ENCODE peak calls at places on chromosomes 5 and 9, in ten cellular contexts. K is SK-N-SH, G is body of pancreas, B is esophagus squamous epithelium, Z is neuronal stem cell, S is lower lobe of right lung, J is fibroblast of lung, A is mammary epithelial cell, L is psoas muscle, T is IMR-90. D is an unnamed sample.

GRCh38 chr5:60066502-60066901 is 173.0 kb upstream of the PDE4D start:
- DNase-seq in K (no peak), G (no peak), B (no peak), Z (no peak), S (no peak), J (peak; percentile 81), A (no peak), L (no peak), T (peak; percentile 1), D (no peak)

GRCh38 chr9:93081931-93082330 is 14.1 kb upstream of the CARD19 start:
- DNase-seq in K (no peak), G (no peak), B (no peak), Z (no peak), S (no peak), J (peak; percentile 92), A (no peak), L (no peak), T (peak; percentile 85), D (no peak)

GRCh38 chr5:96254980-96255681 is 177.9 kb downstream of the PCSK1 start:
- DNase-seq in K (no peak), G (peak; percentile 24), B (no peak), Z (no peak), S (no peak), J (peak; percentile 98), A (peak; percentile 61), L (no peak), T (peak; percentile 94), D (no peak)

GRCh38 chr5:54577542-54577941 is 60.0 kb downstream of the SNX18 start:
- DNase-seq in K (no peak), G (no peak), B (no peak), Z (no peak), S (no peak), J (no peak), A (no peak), L (no peak), T (no peak), D (no peak)

GRCh38 chr5:32131604-32132003 is 42.5 kb downstream of the GOLPH3 start:
- DNase-seq in K (no peak), G (no peak), B (no peak), Z (no peak), S (no peak), J (no peak), A (no peak), L (no peak), T (no peak), D (no peak)

GRCh38 chr5:100516285-100516684 is 18.9 kb upstream of the FAM174A start:
- DNase-seq in K (no peak), G (no peak), B (no peak), Z (no peak), S (no peak), J (no peak), A (no peak), L (no peak), T (no peak), D (no peak)

GRCh38 chr5:179209359-179210150 is 135.7 kb downstream of the ADAMTS2 start:
- DNase-seq in K (no peak), G (no peak), B (no peak), Z (no peak), S (no peak), J (peak; percentile 72), A (no peak), L (no peak), T (peak; percentile 74), D (no peak)

GRCh38 chr9:81237565-81238231 is 451.6 kb downstream of the TLE1 start:
- DNase-seq in K (no peak), G (no peak), B (no peak), Z (no peak), S (no peak), J (no peak), A (no peak), L (no peak), T (peak; percentile 77), D (no peak)

GRCh38 chr9:120109242-120109641 is 470.7 kb downstream of the CDK5RAP2 start:
- DNase-seq in K (peak; percentile 50), G (no peak), B (no peak), Z (peak; percentile 37), S (no peak), J (no peak), A (peak; percentile 1), L (no peak), T (no peak), D (no peak)

GRCh38 chr9:116476935-116477381 is 210.1 kb upstream of the TRIM32 start:
- DNase-seq in K (no peak), G (no peak), B (no peak), Z (no peak), S (no peak), J (no peak), A (no peak), L (no peak), T (no peak), D (no peak)

GRCh38 chr5:54443264-54443663 is 12.2 kb upstream of the HSPB3 start:
- DNase-seq in K (peak; percentile 40), G (no peak), B (no peak), Z (no peak), S (no peak), J (peak; percentile 25), A (peak; percentile 2), L (no peak), T (peak; percentile 63), D (no peak)

GRCh38 chr9:91395553-91396470 is 27.8 kb downstream of the NFIL3 start:
- DNase-seq in K (no peak), G (no peak), B (no peak), Z (no peak), S (no peak), J (peak; percentile 95), A (peak; percentile 85), L (no peak), T (peak; percentile 93), D (no peak)

DNA sequence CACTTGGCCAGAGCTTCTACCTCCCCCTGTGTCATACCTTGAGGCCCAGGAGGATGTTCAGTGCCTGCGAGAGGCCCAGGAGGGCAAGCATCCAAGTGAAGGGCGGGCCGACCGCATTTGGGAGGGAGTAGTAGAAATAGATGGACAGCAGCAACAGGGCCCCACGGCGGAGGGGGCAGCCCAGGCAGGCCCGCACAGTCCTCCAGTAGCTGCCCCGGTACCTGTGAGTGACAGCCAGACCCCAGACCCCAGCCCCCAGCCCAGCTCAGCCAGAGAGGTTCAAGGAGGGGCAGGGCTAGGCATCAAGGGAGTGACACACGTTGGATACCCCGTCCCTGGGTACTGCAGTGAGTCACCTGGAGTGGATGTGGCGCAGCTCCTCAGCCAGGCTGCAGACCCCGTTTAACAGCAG is 1.4 kb downstream of the STING1 start:
- DNase-seq in K (peak; percentile 11), G (no peak), B (no peak), Z (no peak), S (peak; percentile 70), J (no peak), A (no peak), L (peak; percentile 49), T (no peak), D (no peak)
- H3K4me1 ChIP-seq in K (peaks cover 14% of the 10 kb centered on the region), G (peaks cover 9% of the 10 kb centered on the region), B (peaks cover 38% of the 10 kb centered on the region), Z (peaks cover 5% of the 10 kb centered on the region), S (peaks cover 52% of the 10 kb centered on the region), J (peaks cover 8% of the 10 kb centered on the region), A (peaks cover 22% of the 10 kb centered on the region), L (no peaks in the 10 kb centered on the region), T (peaks cover 14% of the 10 kb centered on the region), D (peaks cover 24% of the 10 kb centered on the region)

DNA sequence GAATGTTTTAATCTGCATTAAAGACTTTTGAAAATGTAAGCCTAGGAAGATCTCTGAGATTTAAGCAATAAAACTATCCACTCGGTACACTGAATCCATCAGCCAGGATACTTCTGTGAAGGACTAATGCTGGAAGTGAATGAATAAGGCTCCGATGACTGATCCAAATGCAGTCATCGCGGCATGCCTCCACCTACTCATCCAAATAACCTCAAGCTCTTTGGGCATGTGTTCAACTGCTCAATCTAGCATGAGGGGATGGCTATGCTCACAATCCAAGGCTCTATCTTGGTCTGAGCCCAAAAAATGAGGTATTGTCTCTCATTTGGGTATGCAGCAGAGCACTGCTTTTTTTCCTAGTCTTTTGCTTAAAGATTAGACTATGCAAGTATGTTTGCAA is 19.2 kb downstream of the MARCHF3 start:
- DNase-seq in K (no peak), G (no peak), B (no peak), Z (no peak), S (no peak), J (peak; percentile 99), A (peak; percentile 84), L (no peak), T (peak; percentile 97), D (no peak)
- H3K4me1 ChIP-seq in K (peaks cover 2% of the 10 kb centered on the region), G (no peaks in the 10 kb centered on the region), B (no peaks in the 10 kb centered on the region), Z (no peaks in the 10 kb centered on the region), S (peaks cover 11% of the 10 kb centered on the region), J (peaks cover 9% of the 10 kb centered on the region), A (peaks cover 18% of the 10 kb centered on the region), L (peaks cover 46% of the 10 kb centered on the region), T (peaks cover 4% of the 10 kb centered on the region), D (peaks cover 10% of the 10 kb centered on the region)

DNA sequence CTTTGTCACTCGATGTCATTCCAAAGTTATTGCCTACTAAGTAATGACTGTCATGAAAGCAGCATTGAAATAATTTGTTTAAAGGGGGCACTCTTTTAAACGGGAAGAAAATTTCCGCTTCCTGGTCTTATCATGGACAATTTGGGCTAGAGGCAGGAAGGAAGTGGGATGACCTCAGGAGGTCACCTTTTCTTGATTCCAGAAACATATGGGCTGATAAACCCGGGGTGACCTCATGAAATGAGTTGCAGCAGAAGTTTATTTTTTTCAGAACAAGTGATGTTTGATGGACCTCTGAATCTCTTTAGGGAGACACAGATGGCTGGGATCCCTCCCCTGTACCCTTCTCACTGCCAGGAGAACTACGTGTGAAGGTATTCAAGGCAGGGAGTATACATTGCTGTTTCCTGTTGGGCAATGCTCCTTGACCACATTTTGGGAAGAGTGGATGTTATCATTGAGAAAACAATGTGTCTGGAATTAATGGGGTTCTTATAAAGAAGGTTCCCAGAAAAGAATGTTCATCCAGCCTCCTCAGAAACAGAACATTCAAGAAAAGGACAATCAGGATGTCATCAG is 11.3 kb downstream of the TLR4 start:
- DNase-seq in K (no peak), G (no peak), B (no peak), Z (no peak), S (no peak), J (no peak), A (no peak), L (no peak), T (no peak), D (no peak)
- H3K4me1 ChIP-seq in K (peaks cover 3% of the 10 kb centered on the region), G (peaks cover 12% of the 10 kb centered on the region), B (no peaks in the 10 kb centered on the region), Z (no peaks in the 10 kb centered on the region), S (peaks cover 48% of the 10 kb centered on the region), J (no peaks in the 10 kb centered on the region), A (peaks cover 4% of the 10 kb centered on the region), L (peaks cover 3% of the 10 kb centered on the region), T (no peaks in the 10 kb centered on the region), D (peaks cover 26% of the 10 kb centered on the region)

DNA sequence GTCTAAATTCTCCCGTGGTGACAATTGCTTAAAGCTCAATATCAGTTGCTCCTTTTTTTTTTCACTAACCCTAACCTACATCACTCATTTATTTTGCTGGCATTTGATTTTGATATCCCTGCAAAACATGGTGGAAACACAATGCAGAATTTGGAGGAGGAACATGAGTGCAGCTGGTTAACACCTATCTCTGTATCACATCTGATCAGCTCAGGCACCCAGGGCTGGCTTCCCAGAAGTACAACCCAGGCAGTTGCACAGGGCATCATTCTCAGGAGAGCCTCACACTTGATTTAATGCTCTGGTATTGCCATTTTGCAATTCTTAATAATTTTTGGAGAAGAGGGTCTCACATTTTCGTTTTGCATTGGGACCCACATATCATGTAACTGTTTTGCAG is 19.1 kb upstream of the ADAM19 start:
- DNase-seq in K (no peak), G (no peak), B (no peak), Z (no peak), S (no peak), J (no peak), A (no peak), L (no peak), T (no peak), D (no peak)
- H3K4me1 ChIP-seq in K (peaks cover 2% of the 10 kb centered on the region), G (no peaks in the 10 kb centered on the region), B (peaks cover 6% of the 10 kb centered on the region), Z (peaks cover 14% of the 10 kb centered on the region), S (peaks cover 26% of the 10 kb centered on the region), J (peaks cover 3% of the 10 kb centered on the region), A (no peaks in the 10 kb centered on the region), L (no peaks in the 10 kb centered on the region), T (peaks cover 4% of the 10 kb centered on the region), D (no peaks in the 10 kb centered on the region)

D was measured in thoracic aorta.